ENCODE peak calls at places on chromosomes 2 and 18, in ten cellular contexts. L is HCT116; Q is GM23248; E is astrocyte; K is psoas muscle; C is lower lobe of right lung; P is heart left ventricle; D is thoracic aorta; G is H9; A is CD4-positive, alpha-beta memory T cell. V is an unnamed sample.

GRCh38 chr2:66573412-66573811 is 138.5 kb downstream of the MEIS1 start:
- DNase-seq in L (no peak), Q (no peak), E (no peak), K (no peak), C (no peak), P (no peak), D (no peak), G (peak; percentile 77), A (no peak), V (peak; percentile 54)

GRCh38 chr18:2926528-2926927 is 79.7 kb downstream of the EMILIN2 start:
- DNase-seq in L (no peak), Q (no peak), E (no peak), K (no peak), C (no peak), P (no peak), D (no peak), G (no peak), A (no peak), V (no peak)

GRCh38 chr2:240873805-240874714 is 5.4 kb downstream of the AGXT start:
- DNase-seq in L (no peak), Q (no peak), E (no peak), K (no peak), C (peak; percentile 35), P (no peak), D (no peak), G (no peak), A (no peak), V (no peak)

GRCh38 chr18:45518770-45519169 is 96.5 kb upstream of the SLC14A2 start:
- DNase-seq in L (no peak), Q (no peak), E (no peak), K (no peak), C (no peak), P (no peak), D (no peak), G (no peak), A (no peak), V (no peak)

GRCh38 chr2:64637931-64638330 is 15.8 kb downstream of the SERTAD2 start:
- DNase-seq in L (no peak), Q (peak; percentile 63), E (no peak), K (no peak), C (no peak), P (no peak), D (no peak), G (no peak), A (no peak), V (no peak)

GRCh38 chr18:23636041-23636399 is 26.7 kb downstream of the ANKRD29 start:
- DNase-seq in L (no peak), Q (no peak), E (no peak), K (no peak), C (no peak), P (no peak), D (no peak), G (no peak), A (no peak), V (no peak)

GRCh38 chr2:9646631-9647030 is 15.8 kb upstream of the YWHAQ start:
- DNase-seq in L (no peak), Q (no peak), E (no peak), K (no peak), C (no peak), P (no peak), D (no peak), G (no peak), A (no peak), V (no peak)

GRCh38 chr2:239055756-239056493 is 208.0 kb downstream of the TWIST2 start:
- DNase-seq in L (no peak), Q (no peak), E (no peak), K (peak; percentile 41), C (no peak), P (peak; percentile 13), D (no peak), G (no peak), A (no peak), V (no peak)

GRCh38 chr18:55317832-55318231 is 270.2 kb downstream of the TCF4 start:
- DNase-seq in L (no peak), Q (peak; percentile 59), E (no peak), K (no peak), C (no peak), P (no peak), D (no peak), G (no peak), A (no peak), V (no peak)

GRCh38 chr18:8758466-8758865 is 53.1 kb downstream of the MTCL1 start:
- DNase-seq in L (no peak), Q (no peak), E (no peak), K (no peak), C (no peak), P (no peak), D (no peak), G (no peak), A (no peak), V (no peak)

GRCh38 chr2:186603208-186603765 is 13.4 kb downstream of the ITGAV start:
- DNase-seq in L (no peak), Q (peak; percentile 30), E (no peak), K (no peak), C (no peak), P (no peak), D (no peak), G (no peak), A (no peak), V (no peak)

GRCh38 chr2:218264773-218265601 is 4.2 kb downstream of the GPBAR1 start:
- DNase-seq in L (no peak), Q (no peak), E (no peak), K (peak; percentile 32), C (no peak), P (no peak), D (no peak), G (no peak), A (no peak), V (no peak)
- H3K27ac ChIP-seq in L (no peak overlapping the region), Q (no peak overlapping the region), E (no peak overlapping the region), K (no peak overlapping the region), C (peak overlapping the region; percentile 57), P (no peak overlapping the region), D (no peak overlapping the region), G (no peak overlapping the region), A (no peak overlapping the region), V (no peak overlapping the region)

DNA sequence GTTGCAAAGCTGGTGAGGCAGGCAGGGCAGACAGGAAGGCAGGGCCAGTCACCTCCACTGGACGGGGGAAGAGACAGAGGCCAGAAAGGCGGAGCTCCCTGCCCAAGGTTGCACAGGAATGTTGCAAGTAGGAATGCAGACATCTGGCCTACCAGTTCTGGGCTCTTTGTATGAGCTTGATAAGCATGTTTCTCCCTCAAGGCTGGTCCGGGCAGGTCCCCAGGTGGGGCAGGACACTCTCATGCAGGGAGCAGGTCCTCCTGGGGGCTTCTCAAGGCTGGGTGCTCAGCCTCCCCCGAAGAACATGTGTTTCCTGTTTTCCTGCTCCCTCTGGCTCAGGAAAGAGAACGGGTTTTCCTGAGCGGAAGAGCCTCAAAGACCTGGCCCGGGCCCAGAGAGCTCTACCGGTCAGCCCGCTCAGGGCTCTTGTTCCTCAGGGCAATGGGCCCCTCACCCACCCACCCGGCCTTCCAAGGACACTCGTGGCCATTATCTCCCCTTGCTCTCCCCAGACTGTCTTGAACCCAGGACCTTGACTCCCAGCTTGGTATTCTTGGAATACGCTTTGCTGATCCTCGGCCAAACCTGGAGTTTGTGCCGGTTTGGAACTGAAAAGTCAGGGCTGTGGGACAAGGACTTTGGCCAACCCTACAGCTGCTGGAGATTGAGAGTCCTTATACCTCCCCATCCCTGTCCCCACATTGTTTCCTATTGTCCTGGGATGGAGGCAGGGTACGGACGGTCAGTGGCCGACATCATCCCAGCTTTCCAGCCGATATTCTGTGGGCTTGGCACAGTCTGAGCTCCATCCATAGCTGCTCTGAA is 87.7 kb upstream of the HAAO start:
- DNase-seq in L (no peak), Q (no peak), E (peak; percentile 23), K (no peak), C (no peak), P (peak; percentile 58), D (no peak), G (no peak), A (no peak), V (no peak)
- H3K27ac ChIP-seq in L (no peak overlapping the region), Q (no peak overlapping the region), E (no peak overlapping the region), K (peak overlapping the region; percentile 53), C (peak overlapping the region; percentile 59), P (peak overlapping the region; percentile 75), D (no peak overlapping the region), G (no peak overlapping the region), A (no peak overlapping the region), V (no peak overlapping the region)

GRCh38 chr2:33077841-33078240 is 131.1 kb downstream of the LTBP1 start:
- DNase-seq in L (no peak), Q (no peak), E (no peak), K (no peak), C (no peak), P (no peak), D (no peak), G (no peak), A (no peak), V (no peak)
- H3K27ac ChIP-seq in L (no peak overlapping the region), Q (no peak overlapping the region), E (no peak overlapping the region), K (peak overlapping the region; percentile 8), C (no peak overlapping the region), P (no peak overlapping the region), D (peak overlapping the region; percentile 56), G (no peak overlapping the region), A (no peak overlapping the region), V (no peak overlapping the region)

GRCh38 chr2:218273908-218274249 is 3.6 kb downstream of the PNKD start:
- DNase-seq in L (no peak), Q (no peak), E (no peak), K (no peak), C (no peak), P (no peak), D (no peak), G (no peak), A (no peak), V (no peak)

GRCh38 chr2:218271865-218272530 is 1.7 kb downstream of the PNKD start:
- DNase-seq in L (no peak), Q (peak; percentile 27), E (no peak), K (peak; percentile 57), C (no peak), P (peak; percentile 24), D (no peak), G (no peak), A (no peak), V (no peak)

GRCh38 chr2:218271487-218271797 is 1.1 kb downstream of the PNKD start:
- DNase-seq in L (no peak), Q (peak; percentile 32), E (no peak), K (no peak), C (no peak), P (no peak), D (no peak), G (no peak), A (no peak), V (no peak)

GRCh38 chr2:218270721-218271486 is 585 bp downstream of the PNKD start:
- DNase-seq in L (no peak), Q (peak; percentile 66), E (no peak), K (no peak), C (no peak), P (peak; percentile 57), D (no peak), G (no peak), A (no peak), V (peak; percentile 71)

GRCh38 chr2:218272531-218273212 is 2.4 kb downstream of the PNKD start:
- DNase-seq in L (peak; percentile 85), Q (peak; percentile 96), E (peak; percentile 70), K (peak; percentile 94), C (peak; percentile 91), P (peak; percentile 91), D (peak; percentile 89), G (peak; percentile 86), A (peak; percentile 77), V (peak; percentile 95)
- H3K27ac ChIP-seq in L (peak overlapping the region; percentile 34), Q (peak overlapping the region; percentile 84), E (no peak overlapping the region), K (peak overlapping the region; percentile 54), C (peak overlapping the region; percentile 59), P (peak overlapping the region; percentile 48), D (peak overlapping the region; percentile 54), G (no peak overlapping the region), A (peak overlapping the region; percentile 51), V (no peak overlapping the region)